ENCODE peak calls at places on chromosomes 3 and 15, in ten cellular contexts. T is upper lobe of right lung; O is GM23338; M is esophagus squamous epithelium; Y is activated CD8-positive, alpha-beta T cell treated with anti-CD3 and anti-CD28 coated beads for 36 hours; I is astrocyte of the spinal cord; P is NB4; X is gastrocnemius medialis; J is ascending aorta; N is colonic mucosa. E is an unnamed sample.

GRCh38 chr3:115211810-115212492 is 64.9 kb upstream of the ZBTB20 start:
- DNase-seq in T (no peak), O (peak; percentile 58), M (no peak), Y (no peak), I (no peak), P (no peak), X (no peak), J (no peak), N (no peak), E (no peak)

GRCh38 chr3:98343647-98344507 is 9.8 kb upstream of the OR5K4 start:
- DNase-seq in T (no peak), O (peak; percentile 95), M (no peak), Y (peak; percentile 51), I (peak; percentile 5), P (peak; percentile 61), X (no peak), J (no peak), N (peak; percentile 48), E (no peak)

GRCh38 chr15:95371664-95372063 is 958.8 kb upstream of the NR2F2 start:
- DNase-seq in T (no peak), O (no peak), M (no peak), Y (no peak), I (no peak), P (no peak), X (no peak), J (no peak), N (no peak), E (no peak)

GRCh38 chr15:53513431-53513830 is 246.0 kb downstream of the WDR72 start:
- DNase-seq in T (no peak), O (no peak), M (no peak), Y (no peak), I (no peak), P (no peak), X (no peak), J (no peak), N (no peak), E (no peak)

GRCh38 chr3:14808025-14808424 is 10.7 kb upstream of the FGD5 start:
- DNase-seq in T (no peak), O (no peak), M (no peak), Y (no peak), I (no peak), P (no peak), X (no peak), J (no peak), N (no peak), E (no peak)

GRCh38 chr3:173553635-173554280 is 156.2 kb downstream of the NLGN1 start:
- DNase-seq in T (no peak), O (peak; percentile 81), M (no peak), Y (no peak), I (peak; percentile 57), P (peak; percentile 14), X (no peak), J (no peak), N (no peak), E (no peak)

GRCh38 chr3:62128028-62128427 is 245.3 kb downstream of the FEZF2 start:
- DNase-seq in T (no peak), O (no peak), M (no peak), Y (no peak), I (no peak), P (peak; percentile 1), X (peak; percentile 84), J (no peak), N (no peak), E (no peak)

GRCh38 chr3:127101411-127102067 is 91.4 kb upstream of the PRR23E start:
- DNase-seq in T (no peak), O (no peak), M (no peak), Y (no peak), I (no peak), P (no peak), X (no peak), J (no peak), N (no peak), E (no peak)

GRCh38 chr15:33915571-33916407 is 52.5 kb upstream of the CHRM5 start:
- DNase-seq in T (no peak), O (peak; percentile 16), M (no peak), Y (no peak), I (no peak), P (peak; percentile 25), X (no peak), J (no peak), N (peak; percentile 71), E (no peak)

GRCh38 chr3:69901802-69902201 is 97.7 kb upstream of the SAMMSON start:
- DNase-seq in T (no peak), O (no peak), M (no peak), Y (no peak), I (no peak), P (no peak), X (no peak), J (no peak), N (no peak), E (no peak)

GRCh38 chr3:49415931-49416601 is 3.8 kb downstream of the TCTA start:
- DNase-seq in T (no peak), O (no peak), M (no peak), Y (peak; percentile 95), I (no peak), P (peak; percentile 92), X (no peak), J (no peak), N (no peak), E (no peak)

GRCh38 chr15:77415450-77416448 is 4.2 kb downstream of the PEAK1 start:
- DNase-seq in T (no peak), O (peak; percentile 52), M (no peak), Y (no peak), I (no peak), P (peak; percentile 40), X (peak; percentile 47), J (no peak), N (peak; percentile 20), E (no peak)

GRCh38 chr3:121995190-121996137 is 26.6 kb downstream of the ILDR1 start:
- DNase-seq in T (peak; percentile 73), O (peak; percentile 90), M (peak; percentile 10), Y (peak; percentile 44), I (peak; percentile 74), P (peak; percentile 76), X (peak; percentile 37), J (peak; percentile 22), N (peak; percentile 77), E (no peak)

GRCh38 chr3:89227634-89228033 is 120.2 kb downstream of the EPHA3 start:
- DNase-seq in T (no peak), O (no peak), M (no peak), Y (no peak), I (peak; percentile 38), P (no peak), X (no peak), J (no peak), N (no peak), E (no peak)

GRCh38 chr15:29815000-29815704 is 7.1 kb downstream of the TJP1 start:
- DNase-seq in T (no peak), O (no peak), M (no peak), Y (no peak), I (peak; percentile 52), P (no peak), X (peak; percentile 20), J (no peak), N (no peak), E (no peak)

DNA sequence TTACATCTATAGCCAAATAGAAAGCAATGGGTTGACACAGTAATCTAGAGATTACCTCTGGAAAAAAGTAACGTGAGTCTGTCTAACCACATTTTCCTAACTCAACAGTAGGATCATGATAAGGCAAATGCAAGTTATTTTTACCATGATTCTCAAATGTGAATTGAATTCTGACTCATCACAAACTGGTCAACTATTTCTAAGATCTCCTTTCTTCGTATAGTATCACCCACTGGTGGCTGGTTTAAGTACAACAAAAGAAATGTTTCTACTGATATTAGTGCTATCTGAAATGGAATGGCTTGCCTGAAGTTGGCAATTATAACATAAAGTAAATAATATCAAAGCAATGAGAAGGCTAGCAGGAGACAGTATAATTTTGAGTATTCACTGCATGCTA is 102.2 kb downstream of the ABI3BP start:
- DNase-seq in T (no peak), O (peak; percentile 16), M (no peak), Y (no peak), I (peak; percentile 65), P (no peak), X (no peak), J (no peak), N (no peak), E (no peak)
- TF ChIP-seq CTCF in T (peak; percentile 30), O (no peak), M (no peak), Y (no peak), I (peak; percentile 52), P (no peak), X (no peak), J (no peak), N (no peak), E (no peak)

GRCh38 chr15:86624261-86625036 is 544.8 kb downstream of the AGBL1 start:
- DNase-seq in T (no peak), O (peak; percentile 86), M (peak; percentile 3), Y (peak; percentile 92), I (peak; percentile 90), P (peak; percentile 86), X (peak; percentile 96), J (peak; percentile 8), N (peak; percentile 84), E (no peak)
- TF ChIP-seq CTCF in T (peak; percentile 30), O (peak; percentile 89), M (no peak), Y (peak; percentile 59), I (peak; percentile 57), P (peak; percentile 54), X (peak; percentile 80), J (no peak), N (peak; percentile 43), E (no peak)

GRCh38 chr3:135918600-135918999 is 46.9 kb upstream of the PPP2R3A start:
- DNase-seq in T (no peak), O (peak; percentile 59), M (no peak), Y (no peak), I (peak; percentile 60), P (peak; percentile 15), X (no peak), J (no peak), N (no peak), E (no peak)
- TF ChIP-seq CTCF in T (peak; percentile 46), O (peak; percentile 45), M (no peak), Y (no peak), I (peak; percentile 49), P (peak; percentile 26), X (peak; percentile 56), J (peak; percentile 36), N (peak; percentile 29), E (no peak)

GRCh38 chr3:474828-475227 is 278.3 kb downstream of the CHL1 start:
- DNase-seq in T (no peak), O (no peak), M (no peak), Y (no peak), I (no peak), P (no peak), X (no peak), J (no peak), N (no peak), E (no peak)

GRCh38 chr3:468172-468571 is 271.6 kb downstream of the CHL1 start:
- DNase-seq in T (no peak), O (peak; percentile 61), M (no peak), Y (no peak), I (no peak), P (peak; percentile 14), X (no peak), J (no peak), N (no peak), E (no peak)

DNA sequence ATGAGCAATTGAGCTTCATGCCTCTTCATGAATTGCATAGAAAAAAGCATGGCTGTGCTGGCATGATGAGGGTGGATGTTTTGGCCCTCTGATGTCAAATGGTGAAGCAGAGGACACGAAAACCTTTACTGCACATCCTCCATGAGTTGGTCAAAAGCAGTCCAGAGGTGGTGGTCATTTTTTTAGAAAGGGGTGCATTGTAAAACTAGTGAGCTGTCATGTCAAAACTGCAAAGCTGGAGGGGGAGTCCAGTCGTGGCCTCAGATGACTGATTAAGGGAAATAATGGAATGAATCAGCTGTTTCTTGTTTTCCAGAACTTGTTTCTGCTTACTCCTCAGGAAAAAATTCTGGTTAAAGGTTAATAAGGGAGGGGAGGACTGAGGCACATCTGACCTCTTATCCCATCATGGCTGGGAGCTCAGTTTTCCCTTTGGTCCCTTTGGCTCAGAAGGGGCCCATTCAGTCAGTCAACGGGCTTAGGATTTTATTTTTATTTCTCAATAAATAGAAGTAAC is 276.8 kb downstream of the CHL1 start:
- DNase-seq in T (no peak), O (no peak), M (no peak), Y (no peak), I (no peak), P (no peak), X (no peak), J (no peak), N (no peak), E (no peak)
- TF ChIP-seq CTCF in T (no peak), O (no peak), M (no peak), Y (no peak), I (no peak), P (no peak), X (no peak), J (no peak), N (no peak), E (no peak)

E was measured in omental fat pad.